ENCODE peak calls at places on chromosomes 2 and 18, in ten cellular contexts. G, W, N, Y, C, J, V, I, U and X are unnamed samples.

GRCh38 chr2:124315221-124315880 is 290.3 kb downstream of the CNTNAP5 start:
- DNase-seq in G (no peak), W (no peak), N (no peak), Y (no peak), C (no peak), J (no peak), V (no peak), I (no peak), U (no peak), X (no peak)

GRCh38 chr2:199458806-199459285 is 1.1 kb upstream of the SATB2 start:
- DNase-seq in G (no peak), W (no peak), N (no peak), Y (no peak), C (no peak), J (peak), V (peak), I (no peak), U (no peak), X (no peak)

GRCh38 chr2:31038385-31038784 is 99.9 kb downstream of the GALNT14 start:
- DNase-seq in G (no peak), W (no peak), N (no peak), Y (no peak), C (no peak), J (no peak), V (no peak), I (no peak), U (no peak), X (no peak)

GRCh38 chr2:185875532-185875931 is 136.9 kb downstream of the FSIP2 start:
- DNase-seq in G (no peak), W (no peak), N (no peak), Y (no peak), C (no peak), J (no peak), V (no peak), I (no peak), U (no peak), X (no peak)

GRCh38 chr18:79490593-79491551 is 95.1 kb downstream of the NFATC1 start:
- DNase-seq in G (no peak), W (no peak), N (no peak), Y (no peak), C (no peak), J (no peak), V (no peak), I (no peak), U (no peak), X (no peak)

GRCh38 chr2:5914831-5915611 is 222.8 kb downstream of the SOX11 start:
- DNase-seq in G (no peak), W (no peak), N (no peak), Y (no peak), C (peak), J (no peak), V (no peak), I (no peak), U (no peak), X (peak)

GRCh38 chr2:191786694-191787093 is 60.2 kb downstream of the CAVIN2 start:
- DNase-seq in G (no peak), W (no peak), N (no peak), Y (no peak), C (no peak), J (peak), V (no peak), I (no peak), U (no peak), X (peak)

GRCh38 chr18:7002107-7002506 is 115.5 kb downstream of the LAMA1 start:
- DNase-seq in G (no peak), W (no peak), N (no peak), Y (no peak), C (peak), J (no peak), V (no peak), I (no peak), U (no peak), X (no peak)

GRCh38 chr2:192145496-192145895 is 49.2 kb downstream of the TMEFF2 start:
- DNase-seq in G (no peak), W (peak), N (no peak), Y (no peak), C (no peak), J (no peak), V (no peak), I (no peak), U (no peak), X (no peak)

GRCh38 chr2:151671198-151671597 is 63.1 kb downstream of the NEB start:
- DNase-seq in G (no peak), W (no peak), N (no peak), Y (no peak), C (no peak), J (no peak), V (no peak), I (no peak), U (no peak), X (no peak)

GRCh38 chr2:10460366-10460796 is 12.3 kb upstream of the ODC1 start:
- DNase-seq in G (no peak), W (no peak), N (no peak), Y (no peak), C (no peak), J (no peak), V (no peak), I (no peak), U (no peak), X (no peak)

GRCh38 chr18:9048808-9049494 is 53.5 kb upstream of the NDUFV2 start:
- DNase-seq in G (no peak), W (peak), N (no peak), Y (no peak), C (no peak), J (peak), V (no peak), I (no peak), U (no peak), X (peak)

GRCh38 chr2:226611944-226612318 is 187.7 kb downstream of the IRS1 start:
- DNase-seq in G (no peak), W (peak), N (no peak), Y (no peak), C (no peak), J (peak), V (no peak), I (no peak), U (no peak), X (no peak)

GRCh38 chr2:157838442-157839161 is 37.5 kb downstream of the ACVR1 start:
- DNase-seq in G (peak), W (peak), N (no peak), Y (peak), C (peak), J (peak), V (no peak), I (peak), U (no peak), X (peak)